ENCODE peak calls at places on chromosomes 3 and 15, in seven cellular contexts. A, M, X, P, Z, C and S are unnamed samples.

GRCh38 chr3:194137314-194138097 is 1.6 kb downstream of the HES1 start:
- DNase-seq in Z (peak; percentile 83), P (peak; percentile 84), C (no peak), A (peak; percentile 72), M (peak; percentile 40), X (peak; percentile 91), S (peak; percentile 57)

GRCh38 chr3:134594236-134594825 is 56.5 kb downstream of the KY start:
- DNase-seq in M (no peak), P (no peak), A (no peak), C (no peak), Z (no peak), X (no peak), S (peak; percentile 29)

GRCh38 chr3:184549793-184550585 is 11.6 kb upstream of the EPHB3 start:
- DNase-seq in Z (peak; percentile 29), X (peak; percentile 40), P (no peak), M (no peak), A (no peak), C (no peak), S (no peak)

GRCh38 chr3:43073116-43073835 is 32.6 kb downstream of the POMGNT2 start:
- DNase-seq in P (no peak), M (no peak), X (no peak), A (no peak), Z (no peak), C (no peak), S (no peak)

GRCh38 chr3:197082871-197083270 is 53.3 kb upstream of the MELTF start:
- DNase-seq in Z (no peak), M (peak; percentile 41), P (no peak), C (no peak), X (no peak), A (no peak), S (peak; percentile 24)

GRCh38 chr15:86080302-86080701 is 631 bp downstream of the AGBL1 start:
- DNase-seq in Z (no peak), P (no peak), M (no peak), A (no peak), C (no peak), X (no peak), S (no peak)

GRCh38 chr15:73593278-73594074 is 39.7 kb downstream of the NPTN start:
- DNase-seq in P (no peak), C (no peak), X (no peak), Z (peak; percentile 35), A (peak; percentile 12), M (no peak), S (no peak)

GRCh38 chr15:60004846-60005351 is 788 bp downstream of the FOXB1 start:
- DNase-seq in M (no peak), Z (no peak), P (no peak), X (peak; percentile 79), A (no peak), C (no peak), S (peak; percentile 5)

GRCh38 chr15:71116366-71116765 is 1.1 kb downstream of the THSD4 start:
- DNase-seq in A (peak; percentile 49), P (no peak), X (no peak), C (no peak), Z (no peak), M (no peak), S (no peak)

GRCh38 chr15:89836255-89837133 is 21.8 kb upstream of the ANPEP start:
- DNase-seq in M (peak; percentile 96), Z (no peak), A (peak; percentile 89), X (no peak), P (no peak), C (no peak), S (peak; percentile 98)

GRCh38 chr3:137709011-137709601 is 55.0 kb upstream of the SOX14 start:
- DNase-seq in C (peak; percentile 10), Z (no peak), X (no peak), A (peak; percentile 25), P (no peak), M (no peak), S (no peak)

GRCh38 chr3:183428140-183429023 is at the start of gene MCF2L2:
- DNase-seq in A (peak; percentile 72), M (no peak), P (peak; percentile 88), X (peak; percentile 87), C (peak; percentile 16), Z (peak; percentile 46), S (peak; percentile 26)

GRCh38 chr3:80215191-80215590 is 447.4 kb upstream of the ROBO1 start:
- DNase-seq in M (no peak), A (no peak), P (no peak), X (no peak), C (no peak), Z (no peak), S (no peak)
- TF ChIP-seq CTCF in M (no peak), A (no peak), P (no peak), X (no peak), C (no peak), Z (no peak), S (no peak)

GRCh38 chr3:46372492-46373359 is 2.0 kb downstream of the CCR5 start:
- DNase-seq in X (no peak), M (peak; percentile 35), P (no peak), A (peak; percentile 73), Z (no peak), C (no peak), S (peak; percentile 35)
- TF ChIP-seq CTCF in X (peak; percentile 45), M (peak; percentile 78), P (peak; percentile 13), A (peak; percentile 86), Z (no peak), C (peak; percentile 60), S (peak; percentile 72)

GRCh38 chr3:186258968-186259367 is 103.1 kb downstream of the DGKG start:
- DNase-seq in C (no peak), X (no peak), Z (no peak), M (no peak), A (no peak), P (no peak), S (no peak)

GRCh38 chr3:186260726-186261125 is 101.3 kb downstream of the DGKG start:
- DNase-seq in P (no peak), C (no peak), X (no peak), M (no peak), A (no peak), Z (no peak), S (no peak)

GRCh38 chr3:186264608-186265400 is 97.2 kb downstream of the DGKG start:
- DNase-seq in P (no peak), M (no peak), X (no peak), A (no peak), Z (no peak), C (no peak), S (no peak)

GRCh38 chr3:186259612-186260383 is 102.2 kb downstream of the DGKG start:
- DNase-seq in C (peak; percentile 75), P (peak; percentile 82), M (peak; percentile 43), X (peak; percentile 93), Z (peak; percentile 83), A (peak; percentile 92), S (peak; percentile 36)

GRCh38 chr3:186261638-186262037 is 100.4 kb downstream of the DGKG start:
- DNase-seq in P (no peak), M (no peak), A (peak; percentile 51), C (no peak), X (no peak), Z (no peak), S (no peak)
- TF ChIP-seq CTCF in P (no peak), M (peak; percentile 62), A (peak; percentile 59), C (peak; percentile 26), X (no peak), Z (no peak), S (peak; percentile 25)

GRCh38 chr3:107432646-107433045 is 55.4 kb downstream of the CCDC54 start:
- DNase-seq in X (no peak), M (no peak), C (no peak), A (peak; percentile 50), Z (no peak), P (no peak), S (no peak)

GRCh38 chr3:107430214-107431047 is 53.2 kb downstream of the CCDC54 start:
- DNase-seq in P (no peak), C (no peak), Z (no peak), X (no peak), A (no peak), M (no peak), S (peak; percentile 55)

GRCh38 chr3:107431048-107431297 is 53.7 kb downstream of the CCDC54 start:
- DNase-seq in Z (no peak), A (no peak), X (no peak), C (no peak), P (no peak), M (no peak), S (no peak)

GRCh38 chr3:107432013-107432515 is 54.8 kb downstream of the CCDC54 start:
- DNase-seq in M (no peak), A (peak; percentile 33), P (no peak), Z (no peak), X (peak; percentile 50), C (no peak), S (peak; percentile 10)

DNA sequence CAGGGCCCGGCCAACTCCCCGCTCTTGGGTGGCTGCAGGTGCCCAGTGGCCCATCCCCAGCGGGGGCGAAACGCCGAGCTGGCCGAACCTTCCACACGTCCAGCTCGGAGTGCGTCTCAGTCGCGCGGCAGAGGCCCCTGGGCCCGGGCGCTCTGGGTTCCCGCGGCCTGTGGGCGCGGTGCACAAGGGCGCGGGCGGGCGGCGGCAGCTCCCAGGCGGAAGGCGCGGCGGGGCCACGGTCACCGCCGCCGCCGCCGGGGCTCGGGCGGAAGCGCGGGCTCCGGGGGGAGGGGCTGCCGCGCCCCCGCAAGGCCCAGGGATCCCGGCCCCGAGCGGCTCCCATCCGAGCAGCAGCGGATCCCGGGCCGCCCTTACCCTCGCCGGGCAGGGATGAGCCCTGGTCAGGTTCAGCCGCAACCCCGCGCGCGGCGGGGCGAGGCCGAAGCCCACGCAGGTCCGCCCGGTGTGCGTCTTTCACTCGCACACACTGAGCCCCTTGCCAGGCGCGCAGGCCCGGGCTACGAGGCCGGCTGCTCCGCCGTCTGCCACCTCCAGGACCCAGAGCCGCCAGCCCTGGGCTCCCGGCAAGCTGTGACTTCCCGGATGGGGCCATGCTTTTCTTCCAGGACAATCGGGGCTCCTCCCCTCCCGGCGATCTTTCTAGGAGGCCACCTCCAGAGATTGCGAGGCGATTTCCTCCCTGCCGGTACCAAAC is 54.2 kb downstream of the CCDC54 start:
- DNase-seq in M (peak; percentile 59), P (peak; percentile 83), Z (peak; percentile 78), A (peak; percentile 76), C (no peak), X (peak; percentile 87), S (peak; percentile 67)
- TF ChIP-seq CTCF in M (no peak), P (no peak), Z (no peak), A (no peak), C (no peak), X (peak; percentile 24), S (no peak)

GRCh38 chr3:101865751-101866509 is 16.6 kb downstream of the NFKBIZ start:
- DNase-seq in M (no peak), X (no peak), Z (peak; percentile 39), C (peak; percentile 12), P (no peak), A (peak; percentile 65), S (no peak)
- TF ChIP-seq CTCF in M (peak; percentile 7), X (no peak), Z (no peak), C (no peak), P (no peak), A (no peak), S (no peak)

DNA sequence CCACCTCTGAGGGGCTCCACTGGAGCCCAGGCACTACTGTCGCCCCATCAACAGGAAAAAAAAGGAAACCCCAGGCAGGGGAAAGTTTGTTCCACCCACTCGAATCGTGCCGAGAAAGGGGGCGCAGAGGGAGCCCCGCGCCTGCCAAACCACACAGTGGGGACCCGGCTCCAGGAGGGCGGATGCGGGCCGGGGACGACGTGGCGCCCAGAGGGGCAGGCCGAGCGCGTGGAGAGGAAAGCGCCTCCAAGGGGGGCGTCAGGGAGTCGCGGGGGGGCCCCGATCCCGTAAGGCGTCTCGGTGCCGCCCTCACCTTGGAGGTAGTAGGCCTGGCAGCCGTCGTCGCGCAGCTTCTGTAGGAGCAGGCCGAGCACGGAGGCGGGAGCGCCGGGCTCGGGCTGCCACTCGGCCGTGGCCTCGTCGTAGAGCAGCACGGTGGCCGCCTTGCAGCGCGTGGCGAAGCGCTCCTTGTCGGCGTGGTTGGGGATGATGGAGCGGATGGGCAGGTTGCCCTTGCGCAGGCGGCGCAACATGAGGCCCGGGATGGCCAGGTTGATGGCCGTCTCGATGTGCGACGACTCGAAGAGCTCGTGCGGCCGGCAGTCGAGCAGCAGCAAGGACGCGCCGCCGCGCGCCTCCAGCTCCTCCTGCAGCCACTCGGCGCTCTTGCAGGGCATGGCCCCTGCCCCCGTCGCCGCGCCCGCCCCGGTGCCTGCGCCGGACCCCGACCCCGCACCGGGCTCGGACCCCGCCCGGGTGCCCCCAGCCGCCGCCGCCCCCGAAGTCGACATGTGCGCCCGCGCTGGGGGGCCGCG is 627 bp downstream of the DUSP7 start:
- DNase-seq in Z (peak; percentile 60), A (peak; percentile 51), M (no peak), X (peak; percentile 90), C (no peak), P (no peak), S (peak; percentile 55)
- TF ChIP-seq CTCF in Z (no peak), A (no peak), M (no peak), X (no peak), C (no peak), P (no peak), S (peak; percentile 22)